ENCODE peak calls at places on chromosomes 12 and 14, in eight cellular contexts. I is heart left ventricle; G is CD4-positive, alpha-beta T cell; A is tibial nerve; V is endothelial cell of umbilical vein; R is effector memory CD4-positive, alpha-beta T cell; L is transverse colon; C is fibroblast of lung. B is an unnamed sample.
A peak's percentile ranks its signal among the peaks of the same experiment; 100 is the strongest.

GRCh38 chr12:2791086-2791485 is 3.7 kb upstream of the FKBP4 start:
- DNase-seq in I (no peak), G (no peak), A (no peak), V (no peak), R (no peak), L (no peak), C (no peak), B (no peak)

GRCh38 chr12:124703852-124704251 is 136.4 kb upstream of the NCOR2 start:
- DNase-seq in I (no peak), G (no peak), A (no peak), V (no peak), R (no peak), L (no peak), C (no peak), B (no peak)

GRCh38 chr12:102811125-102811737 is 105.8 kb downstream of the PAH start:
- DNase-seq in I (no peak), G (no peak), A (peak; percentile 47), V (peak; percentile 3), R (no peak), L (no peak), C (no peak), B (no peak)

GRCh38 chr14:61553730-61554641 is 141.3 kb upstream of the HIF1A start:
- DNase-seq in I (no peak), G (no peak), A (peak; percentile 61), V (no peak), R (no peak), L (no peak), C (peak; percentile 98), B (no peak)

GRCh38 chr12:54392485-54393349 is 8.2 kb upstream of the ZNF385A start:
- DNase-seq in I (no peak), G (no peak), A (no peak), V (no peak), R (no peak), L (no peak), C (no peak), B (no peak)

GRCh38 chr12:67780580-67781084 is 132.1 kb downstream of the DYRK2 start:
- DNase-seq in I (no peak), G (no peak), A (no peak), V (no peak), R (no peak), L (no peak), C (no peak), B (no peak)

GRCh38 chr12:53596920-53597363 is 29.2 kb downstream of the ATF7 start:
- DNase-seq in I (no peak), G (no peak), A (no peak), V (peak; percentile 92), R (no peak), L (no peak), C (peak; percentile 70), B (no peak)

GRCh38 chr12:32302218-32302826 is 97.0 kb upstream of the FGD4 start:
- DNase-seq in I (no peak), G (no peak), A (no peak), V (peak; percentile 56), R (no peak), L (peak; percentile 17), C (no peak), B (no peak)

GRCh38 chr12:132302466-132303358 is 26.7 kb downstream of the GALNT9 start:
- DNase-seq in I (no peak), G (no peak), A (no peak), V (no peak), R (no peak), L (no peak), C (no peak), B (no peak)

GRCh38 chr12:72359416-72359815 is 87.2 kb downstream of the TRHDE start:
- DNase-seq in I (no peak), G (no peak), A (no peak), V (no peak), R (no peak), L (no peak), C (no peak), B (no peak)

GRCh38 chr12:47097276-47097896 is 17.6 kb upstream of the AMIGO2 start:
- DNase-seq in I (no peak), G (no peak), A (no peak), V (no peak), R (no peak), L (no peak), C (peak; percentile 38), B (no peak)

GRCh38 chr14:105059035-105059916 is 6.0 kb downstream of the GPR132 start:
- DNase-seq in I (no peak), G (peak; percentile 41), A (no peak), V (no peak), R (no peak), L (no peak), C (peak; percentile 23), B (no peak)

GRCh38 chr14:104294628-104294982 is 156.2 kb downstream of the KIF26A start:
- DNase-seq in I (no peak), G (no peak), A (no peak), V (no peak), R (no peak), L (peak; percentile 20), C (no peak), B (no peak)

GRCh38 chr12:116955382-116956021 is 44.8 kb downstream of the FBXW8 start:
- DNase-seq in I (no peak), G (no peak), A (peak; percentile 15), V (no peak), R (peak; percentile 2), L (peak; percentile 34), C (no peak), B (no peak)

GRCh38 chr12:46354799-46355194 is 17.8 kb downstream of the SLC38A2 start:
- DNase-seq in I (no peak), G (no peak), A (no peak), V (no peak), R (no peak), L (no peak), C (no peak), B (no peak)

GRCh38 chr14:61704554-61704953 is 9.2 kb downstream of the HIF1A start:
- DNase-seq in I (no peak), G (no peak), A (no peak), V (no peak), R (no peak), L (no peak), C (peak; percentile 35), B (no peak)

GRCh38 chr14:58752280-58752679 is 114.5 kb downstream of the DACT1 start:
- DNase-seq in I (no peak), G (no peak), A (no peak), V (no peak), R (no peak), L (no peak), C (no peak), B (no peak)

GRCh38 chr14:58751788-58752187 is 114.0 kb downstream of the DACT1 start:
- DNase-seq in I (no peak), G (no peak), A (no peak), V (no peak), R (no peak), L (no peak), C (no peak), B (no peak)

GRCh38 chr14:58752782-58753181 is 115.0 kb downstream of the DACT1 start:
- DNase-seq in I (peak; percentile 72), G (no peak), A (peak; percentile 69), V (peak; percentile 79), R (no peak), L (peak; percentile 91), C (no peak), B (peak; percentile 35)

GRCh38 chr14:58749066-58749669 is 111.4 kb downstream of the DACT1 start:
- DNase-seq in I (no peak), G (no peak), A (peak; percentile 23), V (peak; percentile 45), R (no peak), L (peak; percentile 59), C (peak; percentile 99), B (no peak)

DNA sequence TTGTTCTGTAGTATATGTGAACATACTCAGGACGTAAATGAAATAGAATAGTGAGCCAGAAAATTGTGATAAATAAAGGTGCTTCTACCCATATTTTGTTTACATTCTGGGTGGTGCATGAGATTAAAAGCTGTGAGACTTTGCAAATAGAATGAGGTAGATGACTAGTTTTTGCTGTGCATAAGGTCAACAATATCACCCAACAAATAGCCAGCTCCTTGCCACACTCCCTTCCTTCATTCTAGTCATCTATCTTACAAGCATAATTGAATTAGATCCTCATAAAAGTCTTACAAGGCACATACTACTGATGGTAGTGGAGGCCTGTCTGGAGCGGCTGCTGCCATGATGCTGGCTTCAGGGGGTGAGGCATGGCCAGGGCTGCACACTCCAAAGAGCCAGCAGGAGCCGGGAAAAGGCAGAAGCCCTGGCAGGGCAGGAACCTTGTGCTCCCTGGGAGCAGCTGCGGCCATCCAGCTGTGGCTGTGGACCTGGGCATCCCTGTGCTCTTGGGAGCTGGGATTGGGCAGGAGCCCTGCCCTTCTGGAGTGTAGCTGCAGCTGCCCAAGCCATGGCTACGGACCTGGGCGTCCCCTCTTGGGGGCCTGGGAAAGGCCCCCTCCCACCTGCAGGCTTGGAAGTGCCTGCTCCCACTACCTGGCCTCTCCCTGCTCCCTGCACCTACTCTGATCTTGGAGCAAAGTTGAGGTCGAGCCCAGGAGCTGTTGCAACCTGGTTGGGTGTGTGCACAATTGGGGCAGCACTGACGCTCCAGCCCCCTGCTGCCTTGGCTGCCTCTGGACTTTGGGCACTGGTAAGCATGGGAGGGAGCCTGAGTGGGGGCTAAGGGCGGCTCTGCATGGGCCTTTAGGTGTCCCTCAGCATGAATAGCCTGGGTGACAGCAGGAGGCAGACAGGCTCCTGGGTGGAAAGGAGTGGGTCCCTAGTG is 112.8 kb downstream of the DACT1 start:
- DNase-seq in I (no peak), G (no peak), A (no peak), V (no peak), R (no peak), L (peak; percentile 34), C (no peak), B (no peak)
- H3K27ac ChIP-seq in I (no peak overlapping the region), G (no peak overlapping the region), A (no peak overlapping the region), V (no peak overlapping the region), R (no peak overlapping the region), L (peak overlapping the region; percentile 83), C (no peak overlapping the region), B (no peak overlapping the region)

GRCh38 chr14:100104006-100104352 is 38.8 kb downstream of the EVL start:
- DNase-seq in I (no peak), G (no peak), A (no peak), V (no peak), R (no peak), L (no peak), C (no peak), B (no peak)
- H3K27ac ChIP-seq in I (peak overlapping the region; percentile 52), G (peak overlapping the region; percentile 85), A (no peak overlapping the region), V (no peak overlapping the region), R (peak overlapping the region; percentile 81), L (peak overlapping the region; percentile 45), C (no peak overlapping the region), B (peak overlapping the region; percentile 18)

GRCh38 chr14:74907744-74908143 is 15.3 kb downstream of the RPS6KL1 start:
- DNase-seq in I (no peak), G (no peak), A (no peak), V (no peak), R (no peak), L (no peak), C (no peak), B (no peak)
- H3K27ac ChIP-seq in I (no peak overlapping the region), G (no peak overlapping the region), A (no peak overlapping the region), V (no peak overlapping the region), R (no peak overlapping the region), L (no peak overlapping the region), C (no peak overlapping the region), B (no peak overlapping the region)

DNA sequence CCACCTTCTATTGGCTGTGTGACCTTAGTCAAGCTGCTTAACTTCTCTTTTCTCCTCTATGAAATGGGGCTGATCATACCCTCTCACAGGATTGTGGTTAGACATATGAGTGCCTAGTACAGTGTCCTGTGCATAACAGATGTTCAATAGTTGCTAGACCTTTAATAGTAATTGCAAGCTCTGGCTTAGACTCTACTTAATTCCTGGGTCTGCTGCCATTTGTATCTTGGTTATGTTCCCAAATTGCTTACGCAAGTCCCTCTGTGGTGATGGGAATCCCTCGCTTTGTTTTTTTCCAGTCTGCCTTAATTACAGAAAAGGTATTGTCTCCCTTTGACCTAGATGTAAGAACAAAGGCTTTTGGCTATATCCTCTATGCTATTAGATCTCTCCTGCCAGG is 15.1 kb downstream of the SUDS3 start:
- DNase-seq in I (no peak), G (no peak), A (no peak), V (no peak), R (no peak), L (no peak), C (no peak), B (no peak)
- H3K27ac ChIP-seq in I (no peak overlapping the region), G (no peak overlapping the region), A (no peak overlapping the region), V (no peak overlapping the region), R (no peak overlapping the region), L (no peak overlapping the region), C (no peak overlapping the region), B (no peak overlapping the region)